ENCODE peak calls at places on chromosomes 7 and 10, in six cellular contexts. G is transverse colon, X is GM12878, P is uterus, L is stomach, R is spleen. M is an unnamed sample. For H3K27me3, the result is how much of the 10 kb centered on the place peaks cover.

GRCh38 chr7:150800576-150801241 is at the start of gene TMEM176A:
- DNase-seq in X (no peak), P (no peak), R (no peak), L (no peak), G (peak), M (peak)

GRCh38 chr7:74356589-74357315 is 67.5 kb downstream of the CLIP2 start:
- DNase-seq in X (no peak), R (no peak), L (no peak), P (no peak), G (no peak), M (no peak)

GRCh38 chr10:43623351-43623750 is 17.1 kb downstream of the ZNF485 start:
- DNase-seq in X (no peak), G (no peak), P (no peak), R (no peak), L (no peak), M (no peak)

GRCh38 chr10:116728526-116729096 is 13.8 kb downstream of the HSPA12A start:
- DNase-seq in G (no peak), X (no peak), L (no peak), R (no peak), P (no peak), M (no peak)

GRCh38 chr7:88357794-88358533 is 51.3 kb upstream of the STEAP4 start:
- DNase-seq in G (no peak), X (no peak), R (no peak), P (no peak), L (no peak), M (no peak)

GRCh38 chr7:22861576-22861975 is 38.9 kb upstream of the TOMM7 start:
- DNase-seq in R (no peak), L (no peak), P (no peak), G (no peak), X (no peak), M (no peak)

GRCh38 chr10:98257961-98258360 is 10.0 kb downstream of the LOXL4 start:
- DNase-seq in R (peak), G (no peak), P (no peak), L (no peak), X (no peak), M (no peak)

GRCh38 chr7:94440460-94441039 is 45.9 kb downstream of the COL1A2 start:
- DNase-seq in G (peak), R (no peak), X (no peak), P (no peak), L (no peak), M (no peak)

GRCh38 chr10:11653758-11654471 is 42.5 kb upstream of the USP6NL start:
- DNase-seq in L (no peak), G (no peak), P (no peak), X (no peak), R (no peak), M (no peak)

GRCh38 chr7:22709857-22710256 is 17.1 kb upstream of the IL6 start:
- DNase-seq in P (no peak), G (no peak), L (no peak), R (no peak), X (no peak), M (no peak)

GRCh38 chr7:94654764-94655561 is 970 bp downstream of the SGCE start:
- DNase-seq in G (no peak), R (no peak), L (no peak), X (no peak), P (peak), M (peak)

GRCh38 chr7:149196705-149197171 is 1.4 kb downstream of the ZNF282 start:
- DNase-seq in L (no peak), P (no peak), R (peak), G (peak), X (no peak), M (no peak)

GRCh38 chr7:32385316-32385956 is 104.7 kb downstream of the LSM5 start:
- DNase-seq in L (no peak), G (no peak), P (no peak), R (no peak), X (no peak), M (no peak)

GRCh38 chr7:98470131-98470985 is 69.5 kb upstream of the BAIAP2L1 start:
- DNase-seq in L (peak), G (peak), R (no peak), X (no peak), P (no peak), M (peak)

GRCh38 chr7:17298840-17299476 is 506 bp downstream of the AHR start:
- DNase-seq in R (peak), G (peak), X (no peak), P (peak), L (peak), M (peak)

GRCh38 chr7:77536413-77537135 is 521 bp upstream of the PTPN12 start:
- DNase-seq in X (peak), L (peak), G (peak), R (peak), P (peak), M (peak)

GRCh38 chr7:77537136-77537594 is at the start of gene PTPN12:
- DNase-seq in P (peak), R (no peak), X (no peak), G (no peak), L (no peak), M (no peak)

GRCh38 chr7:77538908-77539212 is 1.8 kb downstream of the PTPN12 start:
- DNase-seq in R (no peak), G (no peak), P (no peak), L (no peak), X (no peak), M (no peak)

GRCh38 chr7:77538186-77538907 is 1.3 kb downstream of the PTPN12 start:
- DNase-seq in L (peak), X (no peak), P (peak), R (peak), G (peak), M (peak)

GRCh38 chr7:77537595-77538185 is 595 bp downstream of the PTPN12 start:
- DNase-seq in P (peak), R (peak), L (peak), G (peak), X (no peak), M (peak)
- TF ChIP-seq POLR2A in P (peak), R (no peak), L (no peak), G (peak), X (no peak), M (no peak)

GRCh38 chr10:101779544-101780186 is 3.6 kb downstream of the NPM3 start:
- DNase-seq in P (peak), L (peak), R (peak), G (peak), X (peak), M (peak)

GRCh38 chr10:101778151-101778780 is 2.4 kb upstream of the FGF8 start:
- DNase-seq in X (no peak), G (no peak), L (peak), P (no peak), R (no peak), M (no peak)

GRCh38 chr10:101780187-101780817 is 2.9 kb downstream of the NPM3 start:
- DNase-seq in G (no peak), X (no peak), R (no peak), P (no peak), L (no peak), M (no peak)

GRCh38 chr10:101777857-101778145 is 1.9 kb upstream of the FGF8 start:
- DNase-seq in X (no peak), L (peak), R (no peak), G (no peak), P (no peak), M (no peak)

GRCh38 chr10:101778781-101779543 is 3.0 kb upstream of the FGF8 start:
- DNase-seq in P (no peak), X (no peak), R (peak), L (peak), G (peak), M (no peak)
- H3K27me3 ChIP-seq in P (under half), X (under half), R (half or more), L (under half), G (half or more), M (under half)

GRCh38 chr7:117381357-117381756 is 45.9 kb downstream of the ASZ1 start:
- DNase-seq in L (no peak), G (no peak), X (no peak), R (no peak), P (no peak), M (no peak)
- TF ChIP-seq POLR2A in L (no peak), G (no peak), X (no peak), R (no peak), P (no peak), M (no peak)

DNA sequence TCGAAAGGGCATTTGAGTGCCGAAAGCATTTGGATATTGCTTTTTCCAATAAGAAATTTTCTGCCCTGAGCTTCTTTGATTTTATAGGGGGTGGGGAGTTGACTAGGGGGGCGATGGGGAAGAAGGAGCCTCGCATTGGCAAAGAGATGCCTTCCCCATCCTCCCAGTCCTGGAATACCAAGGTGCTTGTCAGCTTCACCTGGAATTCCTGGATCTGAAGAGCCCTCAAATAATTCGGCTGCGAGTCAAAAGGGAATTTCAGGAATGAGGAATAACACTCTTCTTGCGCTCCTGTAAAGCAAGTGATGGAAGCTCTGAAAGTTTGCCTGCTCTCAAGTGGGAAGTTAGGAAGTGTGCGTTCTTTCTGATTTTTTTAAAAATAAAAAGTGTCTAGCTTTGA is 7.3 kb downstream of the NXPH1 start:
- DNase-seq in X (no peak), R (no peak), P (no peak), L (no peak), G (no peak), M (no peak)
- H3K27me3 ChIP-seq in X (under half), R (half or more), P (half or more), L (under half), G (half or more), M (half or more)

DNA sequence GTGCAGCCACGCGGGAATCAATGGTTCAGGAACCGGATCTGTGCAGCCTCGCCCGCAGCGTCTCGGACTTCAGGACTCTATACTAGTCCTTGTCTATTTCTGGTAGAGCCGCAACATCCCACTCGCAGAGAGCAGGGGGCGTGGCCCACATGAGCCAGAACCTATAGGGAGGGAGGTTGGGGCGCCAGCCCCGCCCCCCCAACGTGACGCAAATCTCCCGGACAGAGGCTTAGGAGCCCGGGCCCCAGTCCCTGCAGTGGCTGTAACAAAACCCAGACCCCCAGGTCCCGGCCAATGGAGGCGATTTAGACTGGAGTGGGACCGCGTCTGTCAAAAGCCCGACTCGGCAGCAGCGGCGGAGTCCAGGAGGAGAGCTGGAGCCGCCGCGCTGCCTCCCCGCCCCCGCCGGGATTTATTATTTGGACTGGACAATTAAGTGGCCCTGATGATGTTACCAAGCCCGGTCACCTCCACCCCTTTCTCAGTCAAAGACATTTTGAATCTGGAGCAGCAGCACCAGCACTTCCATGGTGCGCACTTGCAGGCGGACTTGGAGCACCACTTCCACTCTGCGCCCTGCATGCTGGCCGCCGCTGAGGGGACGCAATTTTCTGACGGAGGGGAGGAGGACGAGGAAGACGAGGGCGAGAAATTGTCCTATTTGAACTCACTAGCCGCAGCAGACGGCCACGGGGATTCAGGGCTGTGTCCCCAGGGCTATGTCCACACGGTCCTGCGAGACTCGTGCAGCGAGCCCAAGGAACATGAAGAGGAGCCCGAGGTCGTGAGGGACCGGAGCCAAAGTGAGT is at the start of gene NKX2-3:
- DNase-seq in L (peak), P (peak), R (peak), X (no peak), G (peak), M (peak)
- TF ChIP-seq POLR2A in L (no peak), P (no peak), R (no peak), X (no peak), G (peak), M (no peak)

GRCh38 chr7:13998866-13999265 is 9.4 kb upstream of the ETV1 start:
- DNase-seq in L (no peak), X (no peak), P (no peak), G (no peak), R (no peak), M (no peak)
- H3K27me3 ChIP-seq in L (under half), X (under half), P (under half), G (under half), R (under half), M (under half)

DNA sequence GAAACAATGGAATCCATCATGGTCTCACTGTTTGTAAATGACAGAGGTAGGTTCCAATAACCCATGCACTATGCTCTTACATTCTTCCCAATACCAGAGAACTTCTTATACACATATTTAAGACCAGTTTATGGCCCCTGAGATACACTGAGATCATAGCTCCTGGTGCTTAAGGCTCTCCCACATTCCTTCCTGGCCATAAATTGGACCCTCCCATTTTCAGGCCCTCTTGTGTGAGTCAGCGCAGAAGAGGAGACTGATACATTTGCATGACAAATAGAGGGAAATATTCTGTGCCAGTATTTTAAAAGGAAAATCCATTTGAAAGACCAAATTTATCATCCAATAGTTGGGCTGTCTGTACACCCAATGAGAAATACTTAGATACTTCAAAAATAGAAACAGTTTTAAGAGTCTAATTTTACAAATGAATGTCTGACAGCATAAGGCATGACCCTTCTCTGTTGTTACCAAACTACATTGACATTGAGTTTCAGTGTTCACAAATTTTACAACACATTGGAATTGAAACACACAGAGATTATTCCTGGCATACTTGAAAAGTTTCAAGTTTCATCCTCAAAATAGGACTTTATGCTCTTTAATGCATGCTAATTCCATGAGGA is 35.3 kb downstream of the SLC16A9 start:
- DNase-seq in P (peak), X (no peak), R (no peak), G (peak), L (no peak), M (no peak)
- TF ChIP-seq POLR2A in P (no peak), X (no peak), R (no peak), G (no peak), L (no peak), M (no peak)

GRCh38 chr7:157087646-157088045 is 51.1 kb upstream of the UBE3C start:
- DNase-seq in G (no peak), P (no peak), X (no peak), L (no peak), R (peak), M (no peak)

GRCh38 chr7:157086508-157087187 is 52.1 kb upstream of the UBE3C start:
- DNase-seq in G (no peak), P (no peak), X (no peak), R (peak), L (no peak), M (no peak)

GRCh38 chr7:157089100-157089510 is 49.6 kb upstream of the UBE3C start:
- DNase-seq in R (peak), G (no peak), X (no peak), L (no peak), P (no peak), M (no peak)

GRCh38 chr7:157088136-157088535 is 50.6 kb upstream of the UBE3C start:
- DNase-seq in X (no peak), L (no peak), P (no peak), R (peak), G (no peak), M (no peak)

DNA sequence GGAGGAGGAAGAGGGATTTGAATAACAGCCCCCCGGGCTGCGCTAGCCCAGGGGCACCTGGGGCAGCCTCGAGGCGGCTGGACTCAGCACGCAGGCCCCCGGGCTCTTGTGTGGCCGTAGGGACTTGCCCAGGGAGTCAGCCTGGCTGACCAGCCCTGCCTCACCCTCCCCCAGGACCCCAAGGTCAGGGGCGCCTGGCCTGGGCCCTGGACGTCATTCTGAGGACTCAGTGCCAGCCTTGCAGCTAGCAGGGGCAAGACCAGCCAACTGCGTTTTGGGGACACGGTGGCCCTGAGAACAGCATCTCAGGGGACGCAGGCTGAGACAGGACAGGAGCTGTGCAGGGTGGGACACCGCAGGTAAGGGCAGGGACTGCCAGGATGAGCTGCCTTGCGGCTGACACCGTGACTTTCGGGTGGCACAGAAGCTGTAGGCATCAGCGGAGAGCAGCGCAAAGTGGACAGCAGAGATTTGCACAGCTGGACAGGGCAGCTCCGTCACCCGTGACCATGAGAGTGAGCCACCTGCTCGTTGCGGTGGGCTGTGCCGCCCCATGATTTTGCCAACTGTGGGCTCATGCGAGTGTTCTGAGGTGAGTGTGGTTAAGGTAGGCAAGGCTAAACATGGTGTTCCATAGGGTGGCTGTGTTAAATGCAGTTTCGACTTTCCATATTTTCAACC is 48.1 kb upstream of the UBE3C start:
- DNase-seq in L (no peak), R (peak), X (no peak), G (no peak), P (no peak), M (no peak)
- H3K27me3 ChIP-seq in L (under half), R (under half), X (under half), G (under half), P (under half), M (under half)

GRCh38 chr7:24574365-24574764 is 1.1 kb downstream of the PALS2 start:
- DNase-seq in P (peak), R (no peak), X (no peak), G (no peak), L (no peak), M (no peak)

GRCh38 chr7:24572014-24572413 is 1.2 kb upstream of the PALS2 start:
- DNase-seq in L (no peak), G (no peak), P (no peak), R (no peak), X (no peak), M (no peak)

GRCh38 chr7:24572421-24573007 is 738 bp upstream of the PALS2 start:
- DNase-seq in R (peak), G (peak), P (peak), X (no peak), L (no peak), M (peak)

GRCh38 chr7:24573008-24573553 is at the start of gene PALS2:
- DNase-seq in L (peak), P (peak), G (peak), R (peak), X (no peak), M (peak)

DNA sequence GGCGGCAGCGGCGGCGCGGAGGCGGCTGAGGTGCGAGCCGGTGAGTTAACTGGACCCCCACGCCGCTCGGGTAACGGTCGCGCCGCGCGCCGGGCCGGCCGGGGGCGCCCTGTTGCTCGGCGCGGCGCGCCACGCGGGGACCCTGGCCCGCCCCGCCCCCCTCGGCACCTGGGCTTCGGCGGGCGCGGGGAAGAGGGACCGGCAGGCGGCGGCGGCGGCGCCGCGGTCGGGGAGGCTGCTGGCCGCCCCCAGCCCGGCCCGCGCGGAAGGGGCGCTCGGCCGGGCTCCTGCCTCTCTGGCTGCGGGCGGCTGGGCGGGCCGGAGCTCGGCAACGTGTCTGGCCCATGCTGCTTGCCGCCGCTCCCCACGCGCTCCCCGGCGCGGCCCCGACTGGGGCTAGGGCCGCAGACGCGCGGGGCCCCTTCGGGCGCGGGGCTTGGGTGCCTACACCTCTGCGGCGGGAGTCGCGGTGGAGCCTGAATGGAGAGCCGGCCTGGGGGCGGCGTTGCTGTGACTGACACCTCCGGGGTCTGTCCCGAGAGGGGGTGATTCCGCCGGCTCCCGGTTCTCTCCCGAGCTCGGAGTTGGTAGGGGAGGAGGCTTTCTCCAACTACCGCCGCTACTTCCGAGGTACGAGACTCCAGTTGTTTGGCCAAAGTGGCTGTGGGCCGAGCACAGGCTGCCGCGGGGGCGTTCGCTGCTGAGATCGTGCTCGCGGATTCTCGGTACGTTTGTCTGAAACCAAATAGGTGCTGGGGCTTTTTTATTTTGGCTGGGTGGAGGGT is 494 bp downstream of the PALS2 start:
- DNase-seq in P (peak), R (peak), X (no peak), L (peak), G (peak), M (peak)
- TF ChIP-seq POLR2A in P (peak), R (no peak), X (peak), L (no peak), G (no peak), M (no peak)

GRCh38 chr10:16527452-16527851 is 5.8 kb upstream of the C1QL3 start:
- DNase-seq in L (no peak), G (no peak), R (no peak), X (no peak), P (no peak), M (no peak)
- H3K27me3 ChIP-seq in L (under half), G (under half), R (under half), X (under half), P (under half), M (under half)